ENCODE peak calls at places on chromosomes 3 and 15, in nine cellular contexts. H is transverse colon; Q is CD8-positive, alpha-beta T cell; I is sigmoid colon; S is H1; Z is body of pancreas; Y is endodermal cell; T is astrocyte; G is pancreas. L is an unnamed sample.

GRCh38 chr3:76403556-76403955 is 618.2 kb upstream of the ZNF717 start:
- DNase-seq in H (no peak), Q (no peak), I (no peak), S (no peak), Z (no peak), Y (no peak), T (peak), G (no peak), L (no peak)

GRCh38 chr3:161852744-161853143 is 356.1 kb downstream of the OTOL1 start:
- DNase-seq in H (no peak), Q (no peak), I (peak), S (no peak), Z (no peak), Y (no peak), T (no peak), G (no peak), L (no peak)

GRCh38 chr3:172454180-172454579 is 5.9 kb upstream of the GHSR start:
- DNase-seq in H (no peak), Q (no peak), I (no peak), S (no peak), Z (no peak), Y (no peak), T (no peak), G (no peak), L (no peak)

GRCh38 chr3:15716178-15716577 is 81.6 kb downstream of the ANKRD28 start:
- DNase-seq in H (no peak), Q (no peak), I (no peak), S (no peak), Z (no peak), Y (no peak), T (no peak), G (no peak), L (no peak)

GRCh38 chr3:134334231-134334900 is 39.9 kb downstream of the AMOTL2 start:
- DNase-seq in H (no peak), Q (no peak), I (no peak), S (no peak), Z (no peak), Y (peak), T (peak), G (no peak), L (no peak)

GRCh38 chr3:73381551-73381950 is 243.2 kb downstream of the PDZRN3 start:
- DNase-seq in H (no peak), Q (no peak), I (no peak), S (no peak), Z (no peak), Y (no peak), T (no peak), G (no peak), L (no peak)

GRCh38 chr15:51359981-51360380 is 18.5 kb downstream of the GLDN start:
- DNase-seq in H (no peak), Q (no peak), I (no peak), S (no peak), Z (no peak), Y (no peak), T (no peak), G (no peak), L (no peak)

GRCh38 chr15:90126022-90126421 is 23.8 kb upstream of the IDH2 start:
- DNase-seq in H (peak), Q (no peak), I (peak), S (no peak), Z (peak), Y (no peak), T (no peak), G (no peak), L (no peak)

GRCh38 chr3:48222616-48223513 is at the start of gene CAMP:
- DNase-seq in H (peak), Q (no peak), I (peak), S (no peak), Z (peak), Y (no peak), T (peak), G (peak), L (peak)

GRCh38 chr3:14234197-14235002 is 55.8 kb downstream of the LSM3 start:
- DNase-seq in H (peak), Q (no peak), I (no peak), S (no peak), Z (no peak), Y (no peak), T (peak), G (no peak), L (no peak)

GRCh38 chr15:82538961-82539689 is 1.1 kb downstream of the RPS17 start:
- DNase-seq in H (no peak), Q (no peak), I (no peak), S (no peak), Z (no peak), Y (peak), T (no peak), G (no peak), L (no peak)

GRCh38 chr15:22867886-22868285 is 29.4 kb downstream of the NIPA2 start:
- DNase-seq in H (no peak), Q (no peak), I (no peak), S (no peak), Z (no peak), Y (no peak), T (no peak), G (no peak), L (no peak)

GRCh38 chr15:90862964-90863721 is 5.2 kb upstream of the FURIN start:
- DNase-seq in H (no peak), Q (no peak), I (no peak), S (no peak), Z (peak), Y (no peak), T (no peak), G (no peak), L (no peak)

GRCh38 chr3:13532085-13532484 is 16.8 kb upstream of the FBLN2 start:
- DNase-seq in H (no peak), Q (no peak), I (peak), S (no peak), Z (no peak), Y (no peak), T (no peak), G (no peak), L (no peak)

GRCh38 chr3:152497457-152497856 is 228.7 kb downstream of the MBNL1 start:
- DNase-seq in H (no peak), Q (no peak), I (no peak), S (no peak), Z (no peak), Y (no peak), T (no peak), G (no peak), L (no peak)

DNA sequence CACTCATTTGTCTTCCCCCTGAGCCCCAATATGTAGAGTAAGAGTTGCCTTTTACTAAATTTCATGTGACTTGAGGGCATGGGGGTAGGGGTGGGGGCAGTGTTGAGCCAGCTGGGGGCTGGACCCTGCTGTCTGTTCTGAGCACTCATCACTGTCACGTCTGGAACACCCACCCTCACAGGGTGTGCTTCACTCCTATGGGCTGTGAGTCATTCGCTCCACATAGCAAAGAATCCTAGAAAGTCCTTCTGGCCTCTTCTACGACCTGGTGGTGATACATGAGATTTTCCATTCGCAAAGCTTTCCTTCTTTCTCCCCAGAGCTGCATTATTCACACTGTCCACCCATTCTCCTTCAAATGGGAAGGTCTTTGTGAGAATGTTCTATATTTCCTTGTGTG is 43.6 kb upstream of the MGLL start:
- DNase-seq in H (no peak), Q (no peak), I (no peak), S (no peak), Z (no peak), Y (no peak), T (peak), G (no peak), L (no peak)
- TF ChIP-seq CTCF in H (no peak), Q (no peak), I (no peak), S (no peak), Z (no peak), Y (peak), T (peak), G (no peak), L (no peak)

GRCh38 chr15:88705769-88706165 is 67.0 kb downstream of the ISG20 start:
- DNase-seq in H (no peak), Q (no peak), I (peak), S (no peak), Z (no peak), Y (no peak), T (no peak), G (no peak), L (no peak)
- H3K4me3 ChIP-seq in H (peak), Q (peak), I (peak), S (peak), Z (no peak), Y (peak), T (peak), G (no peak), L (peak)

GRCh38 chr3:62168356-62168755 is 205.0 kb downstream of the FEZF2 start:
- DNase-seq in H (no peak), Q (no peak), I (no peak), S (no peak), Z (no peak), Y (no peak), T (no peak), G (no peak), L (no peak)

GRCh38 chr3:62171789-62172188 is 201.6 kb downstream of the FEZF2 start:
- DNase-seq in H (no peak), Q (no peak), I (no peak), S (no peak), Z (no peak), Y (no peak), T (no peak), G (no peak), L (no peak)

GRCh38 chr3:62167566-62168262 is 205.6 kb downstream of the FEZF2 start:
- DNase-seq in H (no peak), Q (no peak), I (no peak), S (no peak), Z (no peak), Y (no peak), T (peak), G (no peak), L (no peak)

GRCh38 chr3:62172199-62172598 is 201.2 kb downstream of the FEZF2 start:
- DNase-seq in H (no peak), Q (no peak), I (no peak), S (no peak), Z (no peak), Y (no peak), T (no peak), G (no peak), L (no peak)

DNA sequence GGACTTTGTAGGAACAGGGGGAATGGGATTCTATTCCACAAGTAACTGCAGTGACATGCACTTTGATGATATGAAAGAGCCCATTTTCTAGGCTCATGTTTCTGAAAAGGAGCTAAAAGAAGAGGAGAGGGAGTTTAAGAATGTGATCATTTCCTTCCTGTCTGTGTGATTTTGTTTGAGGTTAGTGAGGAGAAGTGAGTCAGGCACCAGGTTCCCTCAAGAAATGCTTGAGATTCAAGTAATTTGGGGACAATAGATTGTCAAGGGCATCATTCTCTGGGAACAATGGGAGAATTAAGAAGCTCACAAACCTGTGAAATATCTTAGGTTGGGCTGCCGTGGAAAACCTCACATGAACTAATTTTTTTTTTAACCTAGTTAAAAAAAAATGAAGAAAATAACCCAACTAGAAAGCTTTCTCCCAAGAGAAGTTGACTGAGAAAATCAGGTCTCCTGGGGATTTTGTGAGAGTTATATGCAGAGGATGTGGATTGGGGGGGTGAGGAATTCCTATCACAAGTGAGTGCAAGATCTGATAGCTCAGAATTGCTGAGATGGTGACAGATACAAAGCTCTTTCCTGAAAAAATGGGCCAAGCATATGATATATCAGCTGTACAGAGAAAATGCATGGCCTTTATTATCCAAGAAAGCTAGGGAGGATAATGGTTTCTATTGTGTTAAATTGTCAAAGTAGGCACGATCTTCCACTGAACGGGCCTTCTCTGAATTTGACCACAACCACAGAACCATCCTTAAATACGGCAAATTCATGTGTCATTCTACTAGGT is 203.3 kb downstream of the FEZF2 start:
- DNase-seq in H (no peak), Q (no peak), I (no peak), S (no peak), Z (no peak), Y (no peak), T (peak), G (no peak), L (no peak)
- H3K27ac ChIP-seq in H (no peak), Q (no peak), I (no peak), S (no peak), Z (no peak), Y (no peak), T (peak), G (no peak), L (no peak)

GRCh38 chr3:196987022-196987421 is 18.4 kb upstream of the PIGZ start:
- DNase-seq in H (no peak), Q (no peak), I (no peak), S (no peak), Z (no peak), Y (no peak), T (no peak), G (no peak), L (no peak)

GRCh38 chr3:196985954-196986885 is 17.6 kb upstream of the PIGZ start:
- DNase-seq in H (no peak), Q (no peak), I (peak), S (no peak), Z (no peak), Y (no peak), T (no peak), G (no peak), L (no peak)

GRCh38 chr3:196990654-196991053 is 22.0 kb upstream of the PIGZ start:
- DNase-seq in H (no peak), Q (no peak), I (peak), S (no peak), Z (no peak), Y (peak), T (no peak), G (peak), L (no peak)

GRCh38 chr3:196989721-196990262 is 21.2 kb upstream of the PIGZ start:
- DNase-seq in H (no peak), Q (no peak), I (peak), S (no peak), Z (no peak), Y (peak), T (no peak), G (no peak), L (no peak)

DNA sequence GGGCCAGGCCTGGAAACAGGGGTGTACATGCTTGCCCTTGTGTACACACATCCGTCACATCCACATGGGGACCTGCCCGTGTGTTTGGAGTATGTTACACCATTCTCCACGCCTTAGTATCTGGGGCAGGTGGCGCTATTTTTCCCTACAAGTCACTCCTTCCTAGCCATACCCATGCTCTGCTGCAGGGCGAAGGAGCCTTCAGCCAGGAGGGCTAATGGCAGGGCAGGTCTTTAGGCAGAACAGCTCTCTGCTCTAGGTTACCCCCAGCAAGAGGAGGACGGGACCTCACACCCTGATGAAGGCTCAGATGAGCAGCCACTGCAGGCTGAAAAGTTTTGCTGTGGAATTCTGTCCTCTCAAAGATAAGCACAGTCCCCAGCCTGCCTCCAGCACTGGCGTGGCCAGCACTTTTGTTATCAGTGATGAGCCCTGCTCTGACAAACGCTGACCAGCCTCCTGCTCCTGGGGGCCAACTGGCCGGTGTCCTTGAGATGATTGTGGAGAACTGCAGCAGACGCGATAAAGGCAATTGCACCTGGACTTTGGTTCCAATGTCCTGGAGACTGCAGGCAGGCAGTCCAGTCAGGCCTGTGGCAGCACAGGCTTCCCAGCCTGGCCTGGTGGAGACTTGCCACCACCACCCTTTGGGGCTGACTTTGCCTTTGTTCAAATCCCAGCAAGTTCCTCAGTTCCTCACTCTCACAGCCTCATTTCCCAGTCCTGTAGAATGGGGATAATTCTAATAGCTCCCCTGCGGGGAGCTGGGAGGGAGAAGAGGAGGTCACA is 19.8 kb upstream of the PIGZ start:
- DNase-seq in H (peak), Q (no peak), I (peak), S (no peak), Z (peak), Y (peak), T (no peak), G (peak), L (no peak)
- TF ChIP-seq CTCF in H (no peak), Q (no peak), I (no peak), S (peak), Z (no peak), Y (peak), T (no peak), G (no peak), L (no peak)

GRCh38 chr15:61227269-61228024 is 1.7 kb downstream of the RORA start:
- DNase-seq in H (no peak), Q (no peak), I (peak), S (no peak), Z (no peak), Y (peak), T (peak), G (peak), L (no peak)
- H3K4me3 ChIP-seq in H (peak), Q (no peak), I (peak), S (peak), Z (peak), Y (peak), T (peak), G (peak), L (peak)